ENCODE peak calls at places on chromosomes 12 and 14, in six cellular contexts. S is heart left ventricle; K is tibial artery; G is naive thymus-derived CD4-positive, alpha-beta T cell; T is mucosa of descending colon; E is BE2C. H is an unnamed sample. For H3K4me1 and H3K9me3, the result is how much of the 10 kb centered on the place peaks cover.

GRCh38 chr14:79791055-79791732 is 420.1 kb downstream of the DIO2 start:
- DNase-seq in S (no peak), G (no peak), T (no peak), E (no peak), K (no peak), H (no peak)

GRCh38 chr14:90483551-90483950 is 86.7 kb downstream of the CALM1 start:
- DNase-seq in E (no peak), K (no peak), G (no peak), T (peak), S (no peak), H (peak)

GRCh38 chr12:116090516-116090915 is 187.0 kb downstream of the MED13L start:
- DNase-seq in T (no peak), S (no peak), G (no peak), K (no peak), E (no peak), H (no peak)

GRCh38 chr14:95290769-95291440 is 28.8 kb downstream of the CLMN start:
- DNase-seq in S (peak), K (no peak), T (peak), G (no peak), E (peak), H (no peak)

GRCh38 chr14:22226381-22226780 is 362.6 kb downstream of the DAD1 start:
- DNase-seq in S (no peak), K (no peak), E (no peak), T (no peak), G (no peak), H (peak)

GRCh38 chr12:42807766-42808165 is 218.2 kb upstream of the PRICKLE1 start:
- DNase-seq in G (no peak), K (no peak), S (no peak), E (no peak), T (no peak), H (no peak)

GRCh38 chr14:73457050-73457934 is 1.1 kb downstream of the NUMB start:
- DNase-seq in K (peak), G (peak), E (peak), T (peak), S (peak), H (no peak)

GRCh38 chr14:100524933-100525243 is 62.3 kb downstream of the BEGAIN start:
- DNase-seq in G (peak), E (peak), K (no peak), T (peak), S (no peak), H (peak)

GRCh38 chr12:3329361-3329760 is 161.6 kb upstream of the PRMT8 start:
- DNase-seq in S (peak), T (no peak), E (no peak), K (no peak), G (no peak), H (no peak)

GRCh38 chr14:102511538-102511937 is 2.0 kb upstream of the ANKRD9 start:
- DNase-seq in S (no peak), G (no peak), T (peak), E (no peak), K (no peak), H (no peak)

GRCh38 chr12:113598815-113599406 is 127.2 kb upstream of the LHX5 start:
- DNase-seq in S (no peak), K (no peak), G (no peak), T (no peak), E (no peak), H (no peak)

GRCh38 chr12:31220633-31221565 is 105.1 kb downstream of the SINHCAF start:
- DNase-seq in E (no peak), K (no peak), T (peak), S (no peak), G (no peak), H (no peak)

GRCh38 chr14:53955671-53956426 is 776 bp downstream of the BMP4 start:
- DNase-seq in E (no peak), G (no peak), K (peak), S (peak), T (peak), H (no peak)

GRCh38 chr12:70671698-70672097 is 34.5 kb upstream of the PTPRB start:
- DNase-seq in T (no peak), K (no peak), S (no peak), G (no peak), E (no peak), H (no peak)

GRCh38 chr12:66190519-66191406 is 1.7 kb downstream of the IRAK3 start:
- DNase-seq in G (no peak), S (no peak), K (no peak), E (no peak), T (no peak), H (no peak)

GRCh38 chr14:76954371-76954770 is 74.1 kb downstream of the IRF2BPL start:
- DNase-seq in E (no peak), T (no peak), S (no peak), G (no peak), K (no peak), H (no peak)

GRCh38 chr12:89521348-89522238 is 3.0 kb downstream of the GALNT4 start:
- DNase-seq in E (no peak), T (no peak), S (no peak), G (no peak), K (no peak), H (no peak)

GRCh38 chr12:89863968-89864367 is 155.3 kb upstream of the ATP2B1 start:
- DNase-seq in T (no peak), G (no peak), S (no peak), K (no peak), E (no peak), H (no peak)

GRCh38 chr14:103427485-103428443 is 42.5 kb downstream of the MARK3 start:
- DNase-seq in T (no peak), G (no peak), K (no peak), E (no peak), S (no peak), H (no peak)

GRCh38 chr14:65373671-65374039 is 38.9 kb upstream of the FUT8 start:
- DNase-seq in T (no peak), E (no peak), S (no peak), K (no peak), G (no peak), H (no peak)

GRCh38 chr12:71503579-71504470 is 64.2 kb downstream of the LGR5 start:
- DNase-seq in S (no peak), E (no peak), K (no peak), G (no peak), T (peak), H (no peak)

GRCh38 chr12:121530600-121531355 is 50.0 kb downstream of the KDM2B start:
- DNase-seq in K (peak), G (peak), S (peak), T (peak), E (no peak), H (peak)

GRCh38 chr14:89661392-89661791 is 244.4 kb upstream of the FOXN3 start:
- DNase-seq in S (no peak), G (no peak), T (peak), K (no peak), E (no peak), H (no peak)

DNA sequence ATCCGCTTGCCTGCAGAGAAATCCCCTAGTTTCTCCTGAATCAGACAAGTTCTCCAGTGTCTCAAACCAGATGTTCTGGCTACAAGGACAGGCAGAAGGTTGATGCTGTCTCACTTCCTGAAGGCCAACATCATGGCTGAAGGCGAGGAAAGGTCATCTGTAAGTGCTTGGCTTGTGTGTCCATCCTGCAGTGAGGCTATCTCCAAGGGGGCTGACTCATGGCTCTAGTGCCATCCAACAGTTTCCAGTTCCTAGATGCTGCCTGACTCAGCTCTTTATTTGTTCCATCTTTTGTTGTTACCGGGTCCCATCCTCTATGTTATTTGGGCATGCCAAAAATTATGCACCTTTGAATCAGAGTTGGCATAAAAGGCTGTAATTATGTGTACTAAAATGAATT is 232.1 kb upstream of the TBX3 start:
- DNase-seq in G (no peak), T (no peak), E (no peak), K (no peak), S (no peak), H (no peak)
- H3K4me1 ChIP-seq in G (under half), T (under half), E (under half), K (under half), S (under half), H (under half)

GRCh38 chr14:106610691-106611090 is 1084.3 kb downstream of the TMEM121 start:
- DNase-seq in T (no peak), G (no peak), K (no peak), E (no peak), S (no peak), H (no peak)

GRCh38 chr14:106606936-106607335 is 1080.6 kb downstream of the TMEM121 start:
- DNase-seq in G (no peak), E (no peak), S (no peak), T (no peak), K (no peak), H (no peak)

DNA sequence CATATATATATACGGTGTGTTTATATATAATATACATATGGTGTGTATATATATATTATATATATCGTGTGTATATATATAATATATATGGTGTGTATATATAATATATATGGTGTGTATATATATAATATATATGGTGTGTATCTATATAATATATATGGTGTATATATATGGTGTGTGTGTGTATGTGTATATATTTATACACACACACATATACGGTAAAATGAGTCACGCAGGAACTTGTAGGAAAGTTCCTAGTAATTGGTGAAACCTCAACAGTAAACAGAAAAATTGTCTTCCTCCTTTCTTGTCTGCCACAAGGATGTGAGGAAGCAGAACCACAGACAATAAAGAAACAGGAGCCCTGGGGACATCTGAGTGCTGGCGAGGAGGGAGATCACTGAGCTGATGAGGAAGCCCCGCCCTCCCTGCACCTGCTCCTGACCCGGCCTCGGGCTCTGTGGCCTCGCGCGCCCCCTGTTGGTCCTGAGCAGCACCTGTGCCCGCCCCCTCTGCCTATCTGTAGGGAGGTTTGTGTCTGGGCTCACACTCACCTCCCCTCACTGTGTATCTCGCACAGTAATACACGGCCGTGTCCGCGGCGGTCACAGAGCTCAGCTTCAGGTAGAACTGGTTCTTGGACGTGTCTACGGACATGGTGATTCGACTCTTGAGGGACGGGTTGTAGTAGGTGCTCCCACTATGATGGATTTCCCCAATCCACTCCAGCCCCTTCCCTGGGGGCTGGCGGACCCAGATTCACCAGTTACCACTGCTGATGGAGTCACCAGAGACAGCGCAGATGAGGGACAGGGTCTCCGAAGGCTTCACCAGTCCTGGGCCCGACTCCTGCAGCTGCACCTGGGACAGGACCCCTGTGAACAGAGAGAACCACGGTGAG is 1079.4 kb downstream of the TMEM121 start:
- DNase-seq in K (no peak), E (peak), G (peak), S (peak), T (peak), H (peak)
- H3K9me3 ChIP-seq in K (under half), E (under half), G (under half), S (under half), T (under half), H (under half)

DNA sequence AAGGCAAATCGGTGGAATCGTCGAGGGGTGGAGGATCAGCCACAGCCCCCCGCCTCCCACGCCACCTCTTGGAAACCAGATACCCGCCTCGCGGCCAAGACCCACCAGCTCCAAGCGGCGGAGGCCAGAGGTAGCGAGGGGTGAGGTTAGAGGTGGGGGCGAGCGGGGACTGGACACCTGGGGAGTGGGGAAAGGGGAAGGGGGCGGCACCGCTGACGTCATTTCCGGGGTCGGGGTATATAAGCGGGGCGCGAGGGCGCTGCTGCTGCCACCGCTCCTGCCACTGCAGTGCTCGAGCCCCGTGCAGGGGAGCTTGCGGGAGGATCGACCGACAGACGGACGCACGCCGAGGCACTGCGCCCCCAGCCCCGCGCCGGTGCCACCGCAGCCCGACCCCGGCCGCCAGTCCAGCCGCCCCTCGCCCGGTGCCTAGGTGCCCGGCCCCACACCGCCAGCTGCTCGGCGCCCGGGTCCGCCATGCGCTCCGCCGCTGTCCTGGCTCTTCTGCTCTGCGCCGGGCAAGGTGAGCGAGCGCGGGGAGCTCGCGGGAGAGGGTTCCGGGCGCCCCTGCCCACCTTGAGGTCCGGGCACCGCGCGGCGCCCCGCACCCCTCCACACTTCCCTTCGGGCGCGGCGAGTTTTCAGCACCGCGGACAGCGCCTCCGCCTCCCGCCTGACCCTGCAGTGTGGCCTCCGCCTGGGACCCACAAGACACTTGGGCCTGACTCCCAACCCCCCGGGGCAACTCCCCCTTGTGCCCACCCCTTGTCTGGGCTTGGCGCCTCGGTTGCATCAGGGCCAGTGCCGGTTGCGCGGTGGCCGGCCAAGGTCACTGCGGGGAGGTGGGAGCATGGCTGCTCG is at the start of gene CHGA:
- DNase-seq in G (peak), E (peak), S (peak), K (no peak), T (peak), H (peak)
- H3K4me3 ChIP-seq in G (no peak), E (peak), S (no peak), K (no peak), T (no peak), H (no peak)

GRCh38 chr12:122979001-122979907 is 1.2 kb upstream of the ARL6IP4 start:
- DNase-seq in K (no peak), S (no peak), G (no peak), T (no peak), E (peak), H (no peak)
- H3K4me1 ChIP-seq in K (half or more), S (half or more), G (under half), T (under half), E (under half), H (half or more)

GRCh38 chr14:32679927-32680612 is 258.6 kb upstream of the NPAS3 start:
- DNase-seq in S (no peak), T (no peak), G (no peak), E (no peak), K (no peak), H (no peak)
- H3K9me3 ChIP-seq in S (under half), T (under half), G (under half), E (under half), K (under half), H (under half)